ENCODE peak calls at places on chromosomes 7 and 10, in six cellular contexts. Q is D721Med; T is pancreas; J is effector CD4-positive, alpha-beta T cell; P is H54; H is effector CD8-positive, alpha-beta T cell. R is an unnamed sample.

GRCh38 chr7:152608208-152608607 is 67.7 kb downstream of the XRCC2 start:
- DNase-seq in J (no peak), P (no peak), Q (no peak), T (no peak), H (no peak), R (no peak)

GRCh38 chr10:57979466-57979865 is 288.2 kb downstream of the IPMK start:
- DNase-seq in Q (no peak), T (no peak), J (no peak), P (no peak), H (no peak), R (no peak)

GRCh38 chr7:2251841-2252771 is 10.1 kb downstream of the NUDT1 start:
- DNase-seq in P (no peak), T (no peak), J (no peak), Q (no peak), H (no peak), R (no peak)

GRCh38 chr10:120691623-120692022 is 159.5 kb upstream of the WDR11 start:
- DNase-seq in Q (no peak), J (no peak), T (no peak), P (no peak), H (no peak), R (no peak)

GRCh38 chr10:43263551-43264323 is 3.1 kb downstream of the RASGEF1A start:
- DNase-seq in T (no peak), Q (no peak), J (no peak), P (no peak), H (no peak), R (no peak)

GRCh38 chr10:122168598-122168997 is 102.5 kb upstream of the BTBD16 start:
- DNase-seq in J (no peak), P (no peak), H (no peak), T (no peak), Q (no peak), R (no peak)

GRCh38 chr10:101229275-101230184 is at the start of gene LBX1:
- DNase-seq in P (no peak), J (no peak), Q (peak), T (no peak), H (no peak), R (no peak)

GRCh38 chr10:24408365-24408764 is 199.4 kb downstream of the KIAA1217 start:
- DNase-seq in J (no peak), H (no peak), Q (no peak), P (no peak), T (no peak), R (no peak)

GRCh38 chr7:6248581-6248980 is 23.8 kb downstream of the CYTH3 start:
- DNase-seq in T (no peak), P (peak), H (no peak), J (no peak), Q (no peak), R (no peak)

GRCh38 chr7:602341-603141 is 82.9 kb upstream of the PDGFA start:
- DNase-seq in H (no peak), T (no peak), P (no peak), J (no peak), Q (no peak), R (peak)

GRCh38 chr10:49149881-49150280 is 16.1 kb upstream of the FAM170B start:
- DNase-seq in T (no peak), J (no peak), H (no peak), P (no peak), Q (no peak), R (no peak)

GRCh38 chr7:138892016-138892630 is 89.1 kb downstream of the KIAA1549 start:
- DNase-seq in P (no peak), T (no peak), J (no peak), Q (no peak), H (no peak), R (no peak)

GRCh38 chr7:20197837-20198236 is 19.3 kb downstream of the MACC1 start:
- DNase-seq in J (no peak), T (no peak), P (no peak), H (no peak), Q (no peak), R (no peak)

GRCh38 chr10:91571671-91572070 is 61.2 kb downstream of the PPP1R3C start:
- DNase-seq in Q (no peak), T (no peak), H (no peak), P (no peak), J (no peak), R (no peak)

GRCh38 chr7:43639858-43640491 is 57.1 kb downstream of the STK17A start:
- DNase-seq in H (no peak), J (no peak), Q (peak), P (peak), T (peak), R (no peak)

R was measured in T-helper 1 cell.